ENCODE peak calls at places on chromosomes 1 and 21, in five cellular contexts. One of them, this sample, is unnamed.

GRCh38 chr1:39816431-39817090 is 27.9 kb upstream of the BMP8B start:
- DNase-seq in pancreas: peak; percentile 53
- DNase-seq in heart right ventricle: peak; percentile 50
- DNase-seq in tibial artery: peak; percentile 71
- DNase-seq in IMR-90: peak; percentile 91
- DNase-seq in this sample: peak; percentile 75

GRCh38 chr1:172002725-172003345 is 161.5 kb downstream of the DNM3 start:
- DNase-seq in pancreas: no peak
- DNase-seq in tibial artery: no peak
- DNase-seq in heart right ventricle: peak; percentile 9
- DNase-seq in IMR-90: peak; percentile 73
- DNase-seq in this sample: no peak

GRCh38 chr1:53498555-53499142 is 39.5 kb downstream of the DMRTB1 start:
- DNase-seq in IMR-90: peak; percentile 49
- DNase-seq in pancreas: no peak
- DNase-seq in heart right ventricle: no peak
- DNase-seq in tibial artery: no peak
- DNase-seq in this sample: no peak

GRCh38 chr1:238340989-238341388 is 450.3 kb upstream of the ZP4 start:
- DNase-seq in pancreas: no peak
- DNase-seq in heart right ventricle: no peak
- DNase-seq in IMR-90: no peak
- DNase-seq in tibial artery: no peak
- DNase-seq in this sample: no peak

GRCh38 chr1:201258763-201259230 is 24.5 kb upstream of the PKP1 start:
- DNase-seq in heart right ventricle: no peak
- DNase-seq in pancreas: no peak
- DNase-seq in tibial artery: no peak
- DNase-seq in IMR-90: no peak
- DNase-seq in this sample: no peak

GRCh38 chr1:41618066-41618825 is 133.8 kb upstream of the EDN2 start:
- DNase-seq in heart right ventricle: peak; percentile 79
- DNase-seq in pancreas: peak; percentile 73
- DNase-seq in IMR-90: peak; percentile 44
- DNase-seq in tibial artery: peak; percentile 88
- DNase-seq in this sample: peak; percentile 93

GRCh38 chr21:45055861-45056260 is 18.5 kb upstream of the ADARB1 start:
- DNase-seq in heart right ventricle: no peak
- DNase-seq in tibial artery: no peak
- DNase-seq in IMR-90: peak; percentile 47
- DNase-seq in pancreas: no peak
- DNase-seq in this sample: no peak

GRCh38 chr21:35294231-35294898 is 245.3 kb upstream of the RUNX1 start:
- DNase-seq in IMR-90: no peak
- DNase-seq in tibial artery: no peak
- DNase-seq in pancreas: peak; percentile 50
- DNase-seq in heart right ventricle: no peak
- DNase-seq in this sample: no peak

GRCh38 chr1:38803647-38804046 is 55.9 kb downstream of the RRAGC start:
- DNase-seq in IMR-90: peak; percentile 6
- DNase-seq in heart right ventricle: no peak
- DNase-seq in tibial artery: no peak
- DNase-seq in pancreas: no peak
- DNase-seq in this sample: no peak

GRCh38 chr1:38804062-38804886 is 55.3 kb downstream of the RRAGC start:
- DNase-seq in tibial artery: no peak
- DNase-seq in heart right ventricle: no peak
- DNase-seq in pancreas: no peak
- DNase-seq in IMR-90: no peak
- DNase-seq in this sample: no peak

GRCh38 chr1:38805036-38805435 is 54.5 kb downstream of the RRAGC start:
- DNase-seq in tibial artery: no peak
- DNase-seq in heart right ventricle: no peak
- DNase-seq in pancreas: no peak
- DNase-seq in IMR-90: no peak
- DNase-seq in this sample: no peak

GRCh38 chr1:38800720-38801671 is 58.6 kb downstream of the RRAGC start:
- DNase-seq in heart right ventricle: no peak
- DNase-seq in tibial artery: no peak
- DNase-seq in pancreas: no peak
- DNase-seq in IMR-90: no peak
- DNase-seq in this sample: no peak

GRCh38 chr1:38806090-38806489 is 53.5 kb downstream of the RRAGC start:
- DNase-seq in heart right ventricle: no peak
- DNase-seq in pancreas: no peak
- DNase-seq in tibial artery: no peak
- DNase-seq in IMR-90: no peak
- DNase-seq in this sample: no peak
- H3K27me3 ChIP-seq in heart right ventricle: peaks cover 85% of the 10 kb centered on the region
- H3K27me3 ChIP-seq in pancreas: peaks cover 15% of the 10 kb centered on the region
- H3K27me3 ChIP-seq in tibial artery: no peaks in the 10 kb centered on the region
- H3K27me3 ChIP-seq in IMR-90: peaks cover 32% of the 10 kb centered on the region
- H3K27me3 ChIP-seq in this sample: no peaks in the 10 kb centered on the region

GRCh38 chr1:14787604-14788003 is 189.1 kb downstream of the KAZN start:
- DNase-seq in IMR-90: no peak
- DNase-seq in heart right ventricle: no peak
- DNase-seq in tibial artery: no peak
- DNase-seq in pancreas: no peak
- DNase-seq in this sample: no peak
- TF ChIP-seq CTCF in IMR-90: no peak
- TF ChIP-seq CTCF in heart right ventricle: no peak
- TF ChIP-seq CTCF in tibial artery: no peak
- TF ChIP-seq CTCF in pancreas: no peak
- TF ChIP-seq CTCF in this sample: no peak

GRCh38 chr1:247295274-247295684 is 36.4 kb downstream of the ZNF496 start:
- DNase-seq in heart right ventricle: no peak
- DNase-seq in pancreas: no peak
- DNase-seq in IMR-90: peak; percentile 58
- DNase-seq in tibial artery: no peak
- DNase-seq in this sample: no peak
- H3K4me3 ChIP-seq in heart right ventricle: no peak overlapping the region
- H3K4me3 ChIP-seq in pancreas: no peak overlapping the region
- H3K4me3 ChIP-seq in IMR-90: no peak overlapping the region
- H3K4me3 ChIP-seq in tibial artery: no peak overlapping the region
- H3K4me3 ChIP-seq in this sample: no peak overlapping the region

GRCh38 chr1:22600071-22600816 is 36.2 kb upstream of the C1QA start:
- DNase-seq in tibial artery: no peak
- DNase-seq in heart right ventricle: no peak
- DNase-seq in IMR-90: no peak
- DNase-seq in pancreas: no peak
- DNase-seq in this sample: no peak
- H3K27me3 ChIP-seq in tibial artery: no peaks in the 10 kb centered on the region
- H3K27me3 ChIP-seq in heart right ventricle: peaks cover 19% of the 10 kb centered on the region
- H3K27me3 ChIP-seq in IMR-90: peaks cover 61% of the 10 kb centered on the region
- H3K27me3 ChIP-seq in pancreas: no peaks in the 10 kb centered on the region
- H3K27me3 ChIP-seq in this sample: peaks cover 15% of the 10 kb centered on the region